ENCODE peak calls at places on chromosomes 3 and 15, in five cellular contexts. U is NAMALWA, B is EH, H is MCF 10A, Y is islet precursor cell. M is an unnamed sample.

GRCh38 chr3:150149651-150150051 is 179.0 kb upstream of the PFN2 start:
- DNase-seq in U (no peak), B (peak; percentile 88), H (peak; percentile 13), Y (no peak), M (peak; percentile 73)

GRCh38 chr3:119279101-119279554 is 15.1 kb upstream of the ARHGAP31 start:
- DNase-seq in U (no peak), B (no peak), H (peak; percentile 28), Y (no peak), M (peak; percentile 66)

GRCh38 chr15:70723124-70723427 is 40.3 kb downstream of the UACA start:
- DNase-seq in U (no peak), B (no peak), H (no peak), Y (no peak), M (no peak)

GRCh38 chr3:172194702-172195392 is 155.5 kb downstream of the FNDC3B start:
- DNase-seq in U (peak; percentile 22), B (peak; percentile 32), H (no peak), Y (no peak), M (peak; percentile 52)

GRCh38 chr15:67840747-67841634 is 1.1 kb upstream of the RNU6-1 start:
- DNase-seq in U (peak; percentile 60), B (peak; percentile 54), H (no peak), Y (peak; percentile 67), M (no peak)

GRCh38 chr3:134299888-134300206 is 49.2 kb upstream of the RYK start:
- DNase-seq in U (no peak), B (no peak), H (no peak), Y (no peak), M (no peak)

GRCh38 chr3:16079519-16079918 is 95.0 kb upstream of the GALNT15 start:
- DNase-seq in U (no peak), B (peak; percentile 64), H (no peak), Y (no peak), M (no peak)

GRCh38 chr15:100686725-100687488 is 84.5 kb downstream of the ASB7 start:
- DNase-seq in U (no peak), B (peak; percentile 74), H (peak; percentile 38), Y (no peak), M (no peak)

GRCh38 chr3:134677196-134677986 is 26.6 kb upstream of the KY start:
- DNase-seq in U (peak; percentile 63), B (peak; percentile 17), H (peak; percentile 13), Y (peak; percentile 71), M (peak; percentile 28)

GRCh38 chr3:154904328-154904727 is 175.8 kb upstream of the MME start:
- DNase-seq in U (peak; percentile 84), B (peak; percentile 37), H (peak; percentile 50), Y (peak; percentile 49), M (peak; percentile 18)

GRCh38 chr3:61893840-61894566 is 332.6 kb downstream of the PTPRG start:
- DNase-seq in U (no peak), B (no peak), H (no peak), Y (no peak), M (no peak)

GRCh38 chr3:14405886-14406238 is 3.5 kb downstream of the SLC6A6 start:
- DNase-seq in U (no peak), B (no peak), H (no peak), Y (no peak), M (peak; percentile 94)

GRCh38 chr15:58396181-58396580 is 35.6 kb upstream of the LIPC start:
- DNase-seq in U (no peak), B (peak; percentile 90), H (peak; percentile 87), Y (no peak), M (no peak)

GRCh38 chr15:100901702-100902435 is 17.3 kb upstream of the LRRK1 start:
- DNase-seq in U (no peak), B (peak; percentile 56), H (no peak), Y (no peak), M (no peak)

M was measured in T47D.